ENCODE peak calls at places on chromosome 15, in nine cellular contexts. One of them, this sample, is unnamed.

GRCh38 chr15:81475926-81476325 is 101.9 kb upstream of the TMC3 start:
- DNase-seq in neural progenitor cell: no peak
- DNase-seq in Calu3: no peak
- DNase-seq in AG04450: no peak
- DNase-seq in psoas muscle: no peak
- DNase-seq in Caco-2: no peak
- DNase-seq in fibroblast of mammary gland: no peak
- DNase-seq in upper lobe of right lung: no peak
- DNase-seq in OCI-LY7: no peak
- DNase-seq in this sample: no peak

GRCh38 chr15:38829086-38829485 is 264.5 kb upstream of the RASGRP1 start:
- DNase-seq in neural progenitor cell: no peak
- DNase-seq in Calu3: no peak
- DNase-seq in AG04450: no peak
- DNase-seq in psoas muscle: no peak
- DNase-seq in Caco-2: no peak
- DNase-seq in fibroblast of mammary gland: no peak
- DNase-seq in upper lobe of right lung: no peak
- DNase-seq in OCI-LY7: no peak
- DNase-seq in this sample: no peak

GRCh38 chr15:26352406-26352805 is 420.5 kb downstream of the GABRB3 start:
- DNase-seq in neural progenitor cell: no peak
- DNase-seq in Calu3: no peak
- DNase-seq in AG04450: no peak
- DNase-seq in psoas muscle: no peak
- DNase-seq in Caco-2: no peak
- DNase-seq in fibroblast of mammary gland: no peak
- DNase-seq in upper lobe of right lung: no peak
- DNase-seq in OCI-LY7: no peak
- DNase-seq in this sample: no peak

GRCh38 chr15:53833134-53833624 is 73.7 kb upstream of the WDR72 start:
- DNase-seq in neural progenitor cell: no peak
- DNase-seq in Calu3: no peak
- DNase-seq in AG04450: no peak
- DNase-seq in psoas muscle: no peak
- DNase-seq in Caco-2: no peak
- DNase-seq in fibroblast of mammary gland: peak
- DNase-seq in upper lobe of right lung: no peak
- DNase-seq in OCI-LY7: no peak
- DNase-seq in this sample: no peak

GRCh38 chr15:62165029-62165792 is at the start of gene C2CD4B:
- DNase-seq in neural progenitor cell: peak
- DNase-seq in Calu3: peak
- DNase-seq in AG04450: no peak
- DNase-seq in psoas muscle: peak
- DNase-seq in Caco-2: peak
- DNase-seq in fibroblast of mammary gland: no peak
- DNase-seq in upper lobe of right lung: peak
- DNase-seq in OCI-LY7: no peak
- DNase-seq in this sample: no peak

GRCh38 chr15:62809106-62809967 is 233.2 kb upstream of the TPM1 start:
- DNase-seq in neural progenitor cell: peak
- DNase-seq in Calu3: no peak
- DNase-seq in AG04450: peak
- DNase-seq in psoas muscle: no peak
- DNase-seq in Caco-2: peak
- DNase-seq in fibroblast of mammary gland: peak
- DNase-seq in upper lobe of right lung: no peak
- DNase-seq in OCI-LY7: no peak
- DNase-seq in this sample: no peak

GRCh38 chr15:42110367-42110766 is 16.0 kb upstream of the PLA2G4D start:
- DNase-seq in neural progenitor cell: no peak
- DNase-seq in Calu3: no peak
- DNase-seq in AG04450: no peak
- DNase-seq in psoas muscle: no peak
- DNase-seq in Caco-2: no peak
- DNase-seq in fibroblast of mammary gland: no peak
- DNase-seq in upper lobe of right lung: no peak
- DNase-seq in OCI-LY7: no peak
- DNase-seq in this sample: no peak

GRCh38 chr15:32878342-32878741 is 160.5 kb downstream of the GREM1 start:
- DNase-seq in neural progenitor cell: no peak
- DNase-seq in Calu3: no peak
- DNase-seq in AG04450: no peak
- DNase-seq in psoas muscle: no peak
- DNase-seq in Caco-2: no peak
- DNase-seq in fibroblast of mammary gland: no peak
- DNase-seq in upper lobe of right lung: no peak
- DNase-seq in OCI-LY7: no peak
- DNase-seq in this sample: no peak

GRCh38 chr15:77120576-77120975 is 49.7 kb upstream of the TSPAN3 start:
- DNase-seq in neural progenitor cell: no peak
- DNase-seq in Calu3: no peak
- DNase-seq in AG04450: no peak
- DNase-seq in psoas muscle: no peak
- DNase-seq in Caco-2: no peak
- DNase-seq in fibroblast of mammary gland: no peak
- DNase-seq in upper lobe of right lung: no peak
- DNase-seq in OCI-LY7: no peak
- DNase-seq in this sample: no peak

GRCh38 chr15:100334456-100334855 is 7.3 kb downstream of the ADAMTS17 start:
- DNase-seq in neural progenitor cell: no peak
- DNase-seq in Calu3: no peak
- DNase-seq in AG04450: no peak
- DNase-seq in psoas muscle: no peak
- DNase-seq in Caco-2: no peak
- DNase-seq in fibroblast of mammary gland: no peak
- DNase-seq in upper lobe of right lung: no peak
- DNase-seq in OCI-LY7: no peak
- DNase-seq in this sample: no peak

GRCh38 chr15:41827880-41828746 is at the start of gene JMJD7:
- DNase-seq in neural progenitor cell: peak
- DNase-seq in Calu3: peak
- DNase-seq in AG04450: peak
- DNase-seq in psoas muscle: peak
- DNase-seq in Caco-2: peak
- DNase-seq in fibroblast of mammary gland: peak
- DNase-seq in upper lobe of right lung: peak
- DNase-seq in OCI-LY7: peak
- DNase-seq in this sample: peak

GRCh38 chr15:77497108-77497737 is 76.5 kb downstream of the HMG20A start:
- DNase-seq in neural progenitor cell: no peak
- DNase-seq in Calu3: no peak
- DNase-seq in AG04450: no peak
- DNase-seq in psoas muscle: peak
- DNase-seq in Caco-2: no peak
- DNase-seq in fibroblast of mammary gland: no peak
- DNase-seq in upper lobe of right lung: peak
- DNase-seq in OCI-LY7: no peak
- DNase-seq in this sample: no peak

GRCh38 chr15:63198315-63198714 is 8.9 kb downstream of the RAB8B start:
- DNase-seq in neural progenitor cell: no peak
- DNase-seq in Calu3: no peak
- DNase-seq in AG04450: no peak
- DNase-seq in psoas muscle: no peak
- DNase-seq in Caco-2: no peak
- DNase-seq in fibroblast of mammary gland: no peak
- DNase-seq in upper lobe of right lung: no peak
- DNase-seq in OCI-LY7: no peak
- DNase-seq in this sample: no peak

GRCh38 chr15:32849769-32850668 is 132.2 kb downstream of the GREM1 start:
- DNase-seq in neural progenitor cell: no peak
- DNase-seq in Calu3: no peak
- DNase-seq in AG04450: peak
- DNase-seq in psoas muscle: no peak
- DNase-seq in Caco-2: no peak
- DNase-seq in fibroblast of mammary gland: peak
- DNase-seq in upper lobe of right lung: no peak
- DNase-seq in OCI-LY7: no peak
- DNase-seq in this sample: no peak

GRCh38 chr15:82040862-82041261 is 5.0 kb downstream of the MEX3B start:
- DNase-seq in neural progenitor cell: peak
- DNase-seq in Calu3: peak
- DNase-seq in AG04450: no peak
- DNase-seq in psoas muscle: no peak
- DNase-seq in Caco-2: no peak
- DNase-seq in fibroblast of mammary gland: no peak
- DNase-seq in upper lobe of right lung: no peak
- DNase-seq in OCI-LY7: no peak
- DNase-seq in this sample: no peak

GRCh38 chr15:40243126-40243810 is 4.4 kb downstream of the PAK6 start:
- DNase-seq in neural progenitor cell: no peak
- DNase-seq in Calu3: no peak
- DNase-seq in AG04450: no peak
- DNase-seq in psoas muscle: no peak
- DNase-seq in Caco-2: no peak
- DNase-seq in fibroblast of mammary gland: no peak
- DNase-seq in upper lobe of right lung: no peak
- DNase-seq in OCI-LY7: peak
- DNase-seq in this sample: no peak

GRCh38 chr15:35630570-35630969 is 84.6 kb upstream of the DPH6 start:
- DNase-seq in neural progenitor cell: no peak
- DNase-seq in Calu3: peak
- DNase-seq in AG04450: no peak
- DNase-seq in psoas muscle: no peak
- DNase-seq in Caco-2: peak
- DNase-seq in fibroblast of mammary gland: peak
- DNase-seq in upper lobe of right lung: no peak
- DNase-seq in OCI-LY7: no peak
- DNase-seq in this sample: no peak

GRCh38 chr15:88401972-88402656 is 65.1 kb downstream of the MRPL46 start:
- DNase-seq in neural progenitor cell: peak
- DNase-seq in Calu3: no peak
- DNase-seq in AG04450: no peak
- DNase-seq in psoas muscle: no peak
- DNase-seq in Caco-2: no peak
- DNase-seq in fibroblast of mammary gland: no peak
- DNase-seq in upper lobe of right lung: no peak
- DNase-seq in OCI-LY7: peak
- DNase-seq in this sample: no peak

DNA sequence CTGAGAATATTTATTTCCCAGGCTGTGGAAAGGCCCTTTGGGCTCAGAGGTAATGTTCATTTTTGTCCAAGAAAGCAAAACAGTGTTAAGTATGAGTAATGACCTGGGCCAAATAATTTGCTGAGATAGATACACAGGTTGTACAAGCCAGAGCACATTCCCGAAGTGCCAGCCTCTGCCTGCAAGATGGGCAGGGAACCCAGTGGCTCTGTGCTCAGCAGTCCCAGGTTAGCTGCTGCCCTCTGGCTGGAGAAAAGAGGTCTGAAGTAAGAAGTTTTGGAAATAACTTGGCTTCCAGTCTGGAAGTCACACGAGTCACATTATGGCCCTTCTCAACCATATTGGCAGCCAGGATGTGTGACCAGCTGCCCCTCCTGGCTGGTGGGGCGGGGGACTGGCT is 20.2 kb downstream of the MYZAP start:
- DNase-seq in neural progenitor cell: peak
- DNase-seq in Calu3: peak
- DNase-seq in AG04450: no peak
- DNase-seq in psoas muscle: no peak
- DNase-seq in Caco-2: peak
- DNase-seq in fibroblast of mammary gland: peak
- DNase-seq in upper lobe of right lung: no peak
- DNase-seq in OCI-LY7: no peak
- DNase-seq in this sample: no peak
- TF ChIP-seq CTCF in neural progenitor cell: peak
- TF ChIP-seq CTCF in Calu3: peak
- TF ChIP-seq CTCF in AG04450: no peak
- TF ChIP-seq CTCF in psoas muscle: peak
- TF ChIP-seq CTCF in Caco-2: no peak
- TF ChIP-seq CTCF in fibroblast of mammary gland: peak
- TF ChIP-seq CTCF in upper lobe of right lung: peak
- TF ChIP-seq CTCF in OCI-LY7: no peak
- TF ChIP-seq CTCF in this sample: no peak

GRCh38 chr15:34329006-34329405 is 8.6 kb downstream of the SLC12A6 start:
- DNase-seq in neural progenitor cell: no peak
- DNase-seq in Calu3: no peak
- DNase-seq in AG04450: no peak
- DNase-seq in psoas muscle: no peak
- DNase-seq in Caco-2: no peak
- DNase-seq in fibroblast of mammary gland: no peak
- DNase-seq in upper lobe of right lung: no peak
- DNase-seq in OCI-LY7: no peak
- DNase-seq in this sample: no peak
- TF ChIP-seq CTCF in neural progenitor cell: no peak
- TF ChIP-seq CTCF in Calu3: no peak
- TF ChIP-seq CTCF in AG04450: no peak
- TF ChIP-seq CTCF in psoas muscle: no peak
- TF ChIP-seq CTCF in Caco-2: no peak
- TF ChIP-seq CTCF in fibroblast of mammary gland: no peak
- TF ChIP-seq CTCF in upper lobe of right lung: no peak
- TF ChIP-seq CTCF in OCI-LY7: no peak
- TF ChIP-seq CTCF in this sample: no peak

GRCh38 chr15:94666553-94666952 is 435.2 kb downstream of the MCTP2 start:
- DNase-seq in neural progenitor cell: no peak
- DNase-seq in Calu3: no peak
- DNase-seq in AG04450: no peak
- DNase-seq in psoas muscle: no peak
- DNase-seq in Caco-2: no peak
- DNase-seq in fibroblast of mammary gland: no peak
- DNase-seq in upper lobe of right lung: no peak
- DNase-seq in OCI-LY7: no peak
- DNase-seq in this sample: no peak
- TF ChIP-seq CTCF in neural progenitor cell: no peak
- TF ChIP-seq CTCF in Calu3: no peak
- TF ChIP-seq CTCF in AG04450: no peak
- TF ChIP-seq CTCF in psoas muscle: no peak
- TF ChIP-seq CTCF in Caco-2: no peak
- TF ChIP-seq CTCF in fibroblast of mammary gland: no peak
- TF ChIP-seq CTCF in upper lobe of right lung: no peak
- TF ChIP-seq CTCF in OCI-LY7: peak
- TF ChIP-seq CTCF in this sample: no peak

DNA sequence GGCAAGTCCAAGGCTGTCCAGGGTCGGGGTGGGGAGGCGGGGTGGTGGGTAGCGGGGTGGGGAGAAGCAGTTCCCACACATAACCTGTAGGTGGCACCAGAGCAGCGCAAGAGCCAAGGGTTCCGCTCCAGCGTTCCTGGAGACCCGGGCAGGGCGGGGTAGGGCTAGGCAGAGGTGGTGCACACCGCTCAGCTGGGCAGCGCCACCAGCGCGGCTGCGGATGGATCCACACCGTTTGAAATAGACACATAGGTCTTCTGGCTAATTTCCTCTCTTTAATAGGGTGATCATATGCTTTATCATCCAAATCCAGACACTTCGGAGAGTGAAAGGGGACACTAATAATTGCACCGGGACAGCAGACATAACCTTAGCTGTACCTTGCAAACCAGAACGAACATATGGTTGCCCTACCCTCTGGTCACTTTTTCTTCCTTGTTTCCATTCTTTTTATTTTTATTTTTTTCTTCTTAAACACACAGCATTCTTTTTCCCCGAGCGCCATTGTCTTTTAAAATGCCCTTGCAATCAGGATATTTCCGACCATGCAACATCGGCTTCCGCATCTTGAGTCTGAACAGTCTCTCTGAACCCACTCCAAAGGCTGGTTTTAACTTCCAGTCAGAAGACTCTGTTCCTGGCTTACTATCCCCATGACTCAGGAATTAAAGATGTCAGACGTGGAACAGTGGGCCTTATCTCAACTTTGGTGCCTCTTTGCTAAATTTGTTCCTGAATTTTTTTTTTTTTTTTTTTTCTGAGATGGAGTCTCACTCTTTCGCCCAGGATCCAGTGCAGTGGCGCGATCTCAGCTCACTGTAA is 12.5 kb upstream of the ZSCAN2 start:
- DNase-seq in neural progenitor cell: peak
- DNase-seq in Calu3: peak
- DNase-seq in AG04450: peak
- DNase-seq in psoas muscle: peak
- DNase-seq in Caco-2: peak
- DNase-seq in fibroblast of mammary gland: peak
- DNase-seq in upper lobe of right lung: peak
- DNase-seq in OCI-LY7: peak
- DNase-seq in this sample: peak
- TF ChIP-seq CTCF in neural progenitor cell: peak
- TF ChIP-seq CTCF in Calu3: peak
- TF ChIP-seq CTCF in AG04450: peak
- TF ChIP-seq CTCF in psoas muscle: peak
- TF ChIP-seq CTCF in Caco-2: peak
- TF ChIP-seq CTCF in fibroblast of mammary gland: peak
- TF ChIP-seq CTCF in upper lobe of right lung: peak
- TF ChIP-seq CTCF in OCI-LY7: peak
- TF ChIP-seq CTCF in this sample: peak